ENCODE peak calls at places on chromosomes 11 and 22, in six cellular contexts. One of them, this sample, is unnamed.

GRCh38 chr22:38728899-38729796 is 23.4 kb downstream of the GTPBP1 start:
- DNase-seq in CD8-positive, alpha-beta T cell: no peak
- DNase-seq in ovary: peak
- DNase-seq in brain microvascular endothelial cell: no peak
- DNase-seq in dorsolateral prefrontal cortex: peak
- DNase-seq in left ventricle myocardium inferior: no peak
- DNase-seq in this sample: no peak

GRCh38 chr11:1117970-1118369 is 39.8 kb upstream of the MUC5AC start:
- DNase-seq in CD8-positive, alpha-beta T cell: no peak
- DNase-seq in ovary: no peak
- DNase-seq in brain microvascular endothelial cell: no peak
- DNase-seq in dorsolateral prefrontal cortex: no peak
- DNase-seq in left ventricle myocardium inferior: no peak
- DNase-seq in this sample: no peak

GRCh38 chr11:92867913-92868619 is 101.4 kb upstream of the MTNR1B start:
- DNase-seq in CD8-positive, alpha-beta T cell: no peak
- DNase-seq in ovary: no peak
- DNase-seq in brain microvascular endothelial cell: no peak
- DNase-seq in dorsolateral prefrontal cortex: no peak
- DNase-seq in left ventricle myocardium inferior: no peak
- DNase-seq in this sample: no peak

GRCh38 chr11:106585061-106585460 is 433.2 kb downstream of the GUCY1A2 start:
- DNase-seq in CD8-positive, alpha-beta T cell: no peak
- DNase-seq in ovary: no peak
- DNase-seq in brain microvascular endothelial cell: peak
- DNase-seq in dorsolateral prefrontal cortex: no peak
- DNase-seq in left ventricle myocardium inferior: no peak
- DNase-seq in this sample: peak

GRCh38 chr11:65540290-65541092 is 15.6 kb downstream of the SCYL1 start:
- DNase-seq in CD8-positive, alpha-beta T cell: peak
- DNase-seq in ovary: peak
- DNase-seq in brain microvascular endothelial cell: peak
- DNase-seq in dorsolateral prefrontal cortex: peak
- DNase-seq in left ventricle myocardium inferior: peak
- DNase-seq in this sample: peak

GRCh38 chr11:14300661-14301304 is 58.2 kb downstream of the RRAS2 start:
- DNase-seq in CD8-positive, alpha-beta T cell: peak
- DNase-seq in ovary: peak
- DNase-seq in brain microvascular endothelial cell: peak
- DNase-seq in dorsolateral prefrontal cortex: no peak
- DNase-seq in left ventricle myocardium inferior: no peak
- DNase-seq in this sample: peak

GRCh38 chr11:8296203-8296602 is 32.5 kb upstream of the LMO1 start:
- DNase-seq in CD8-positive, alpha-beta T cell: no peak
- DNase-seq in ovary: no peak
- DNase-seq in brain microvascular endothelial cell: no peak
- DNase-seq in dorsolateral prefrontal cortex: no peak
- DNase-seq in left ventricle myocardium inferior: no peak
- DNase-seq in this sample: no peak

GRCh38 chr11:1055990-1056771 is 18.5 kb upstream of the MUC2 start:
- DNase-seq in CD8-positive, alpha-beta T cell: no peak
- DNase-seq in ovary: peak
- DNase-seq in brain microvascular endothelial cell: no peak
- DNase-seq in dorsolateral prefrontal cortex: peak
- DNase-seq in left ventricle myocardium inferior: no peak
- DNase-seq in this sample: no peak

GRCh38 chr11:86395061-86395551 is 20.4 kb downstream of the CCDC81 start:
- DNase-seq in CD8-positive, alpha-beta T cell: no peak
- DNase-seq in ovary: peak
- DNase-seq in brain microvascular endothelial cell: peak
- DNase-seq in dorsolateral prefrontal cortex: no peak
- DNase-seq in left ventricle myocardium inferior: no peak
- DNase-seq in this sample: no peak

GRCh38 chr11:14852571-14853177 is 39.4 kb downstream of the CYP2R1 start:
- DNase-seq in CD8-positive, alpha-beta T cell: no peak
- DNase-seq in ovary: no peak
- DNase-seq in brain microvascular endothelial cell: no peak
- DNase-seq in dorsolateral prefrontal cortex: no peak
- DNase-seq in left ventricle myocardium inferior: no peak
- DNase-seq in this sample: peak

GRCh38 chr11:32792948-32793475 is 1.4 kb downstream of the CCDC73 start:
- DNase-seq in CD8-positive, alpha-beta T cell: peak
- DNase-seq in ovary: peak
- DNase-seq in brain microvascular endothelial cell: peak
- DNase-seq in dorsolateral prefrontal cortex: no peak
- DNase-seq in left ventricle myocardium inferior: peak
- DNase-seq in this sample: peak

GRCh38 chr11:11857769-11858168 is 16.0 kb downstream of the USP47 start:
- DNase-seq in CD8-positive, alpha-beta T cell: no peak
- DNase-seq in ovary: no peak
- DNase-seq in brain microvascular endothelial cell: no peak
- DNase-seq in dorsolateral prefrontal cortex: no peak
- DNase-seq in left ventricle myocardium inferior: no peak
- DNase-seq in this sample: no peak

GRCh38 chr22:47432683-47433082 is 670.2 kb downstream of the TBC1D22A start:
- DNase-seq in CD8-positive, alpha-beta T cell: no peak
- DNase-seq in ovary: no peak
- DNase-seq in brain microvascular endothelial cell: no peak
- DNase-seq in dorsolateral prefrontal cortex: no peak
- DNase-seq in left ventricle myocardium inferior: no peak
- DNase-seq in this sample: no peak

GRCh38 chr11:60825790-60826189 is 16.1 kb upstream of the CCDC86 start:
- DNase-seq in CD8-positive, alpha-beta T cell: no peak
- DNase-seq in ovary: no peak
- DNase-seq in brain microvascular endothelial cell: no peak
- DNase-seq in dorsolateral prefrontal cortex: no peak
- DNase-seq in left ventricle myocardium inferior: no peak
- DNase-seq in this sample: no peak

GRCh38 chr11:56296877-56297276 is 4.8 kb upstream of the OR8H1 start:
- DNase-seq in CD8-positive, alpha-beta T cell: no peak
- DNase-seq in ovary: no peak
- DNase-seq in brain microvascular endothelial cell: no peak
- DNase-seq in dorsolateral prefrontal cortex: no peak
- DNase-seq in left ventricle myocardium inferior: no peak
- DNase-seq in this sample: no peak

GRCh38 chr11:23211221-23211620 is 350.9 kb upstream of the CCDC179 start:
- DNase-seq in CD8-positive, alpha-beta T cell: no peak
- DNase-seq in ovary: no peak
- DNase-seq in brain microvascular endothelial cell: peak
- DNase-seq in dorsolateral prefrontal cortex: no peak
- DNase-seq in left ventricle myocardium inferior: no peak
- DNase-seq in this sample: no peak

GRCh38 chr11:35548925-35549561 is 23.6 kb upstream of the PAMR1 start:
- DNase-seq in CD8-positive, alpha-beta T cell: no peak
- DNase-seq in ovary: no peak
- DNase-seq in brain microvascular endothelial cell: peak
- DNase-seq in dorsolateral prefrontal cortex: no peak
- DNase-seq in left ventricle myocardium inferior: no peak
- DNase-seq in this sample: peak

GRCh38 chr22:49657974-49658550 is 169.6 kb downstream of the BRD1 start:
- DNase-seq in CD8-positive, alpha-beta T cell: no peak
- DNase-seq in ovary: no peak
- DNase-seq in brain microvascular endothelial cell: no peak
- DNase-seq in dorsolateral prefrontal cortex: no peak
- DNase-seq in left ventricle myocardium inferior: no peak
- DNase-seq in this sample: no peak

GRCh38 chr22:50738649-50739227 is 734 bp downstream of the ACR start:
- DNase-seq in CD8-positive, alpha-beta T cell: no peak
- DNase-seq in ovary: no peak
- DNase-seq in brain microvascular endothelial cell: no peak
- DNase-seq in dorsolateral prefrontal cortex: no peak
- DNase-seq in left ventricle myocardium inferior: no peak
- DNase-seq in this sample: no peak

GRCh38 chr11:2272946-2273280 is 2.5 kb upstream of the ASCL2 start:
- DNase-seq in CD8-positive, alpha-beta T cell: no peak
- DNase-seq in ovary: peak
- DNase-seq in brain microvascular endothelial cell: no peak
- DNase-seq in dorsolateral prefrontal cortex: peak
- DNase-seq in left ventricle myocardium inferior: no peak
- DNase-seq in this sample: no peak

GRCh38 chr11:121930004-121930965 is 185.7 kb downstream of the BLID start:
- DNase-seq in CD8-positive, alpha-beta T cell: no peak
- DNase-seq in ovary: no peak
- DNase-seq in brain microvascular endothelial cell: no peak
- DNase-seq in dorsolateral prefrontal cortex: no peak
- DNase-seq in left ventricle myocardium inferior: no peak
- DNase-seq in this sample: peak
- H3K4me3 ChIP-seq in CD8-positive, alpha-beta T cell: no peak
- H3K4me3 ChIP-seq in ovary: peak
- H3K4me3 ChIP-seq in brain microvascular endothelial cell: peak
- H3K4me3 ChIP-seq in dorsolateral prefrontal cortex: peak
- H3K4me3 ChIP-seq in left ventricle myocardium inferior: peak
- H3K4me3 ChIP-seq in this sample: peak

GRCh38 chr11:67102664-67103063 is 16.4 kb upstream of the KDM2A start:
- DNase-seq in CD8-positive, alpha-beta T cell: no peak
- DNase-seq in ovary: no peak
- DNase-seq in brain microvascular endothelial cell: no peak
- DNase-seq in dorsolateral prefrontal cortex: no peak
- DNase-seq in left ventricle myocardium inferior: no peak
- DNase-seq in this sample: no peak

GRCh38 chr11:67098799-67099198 is 20.3 kb upstream of the KDM2A start:
- DNase-seq in CD8-positive, alpha-beta T cell: no peak
- DNase-seq in ovary: no peak
- DNase-seq in brain microvascular endothelial cell: no peak
- DNase-seq in dorsolateral prefrontal cortex: no peak
- DNase-seq in left ventricle myocardium inferior: peak
- DNase-seq in this sample: no peak

GRCh38 chr11:67095214-67095507 is 23.9 kb upstream of the KDM2A start:
- DNase-seq in CD8-positive, alpha-beta T cell: no peak
- DNase-seq in ovary: no peak
- DNase-seq in brain microvascular endothelial cell: no peak
- DNase-seq in dorsolateral prefrontal cortex: no peak
- DNase-seq in left ventricle myocardium inferior: no peak
- DNase-seq in this sample: no peak

GRCh38 chr11:67099841-67100324 is 19.2 kb upstream of the KDM2A start:
- DNase-seq in CD8-positive, alpha-beta T cell: no peak
- DNase-seq in ovary: no peak
- DNase-seq in brain microvascular endothelial cell: no peak
- DNase-seq in dorsolateral prefrontal cortex: no peak
- DNase-seq in left ventricle myocardium inferior: no peak
- DNase-seq in this sample: no peak
- H3K4me3 ChIP-seq in CD8-positive, alpha-beta T cell: no peak
- H3K4me3 ChIP-seq in ovary: no peak
- H3K4me3 ChIP-seq in brain microvascular endothelial cell: no peak
- H3K4me3 ChIP-seq in dorsolateral prefrontal cortex: no peak
- H3K4me3 ChIP-seq in left ventricle myocardium inferior: no peak
- H3K4me3 ChIP-seq in this sample: no peak

GRCh38 chr11:110314366-110315095 is 18.1 kb upstream of the RDX start:
- DNase-seq in CD8-positive, alpha-beta T cell: no peak
- DNase-seq in ovary: no peak
- DNase-seq in brain microvascular endothelial cell: no peak
- DNase-seq in dorsolateral prefrontal cortex: no peak
- DNase-seq in left ventricle myocardium inferior: no peak
- DNase-seq in this sample: no peak

GRCh38 chr11:110312670-110313069 is 16.3 kb upstream of the RDX start:
- DNase-seq in CD8-positive, alpha-beta T cell: no peak
- DNase-seq in ovary: no peak
- DNase-seq in brain microvascular endothelial cell: no peak
- DNase-seq in dorsolateral prefrontal cortex: no peak
- DNase-seq in left ventricle myocardium inferior: no peak
- DNase-seq in this sample: no peak

GRCh38 chr11:110308071-110308470 is 11.7 kb upstream of the RDX start:
- DNase-seq in CD8-positive, alpha-beta T cell: no peak
- DNase-seq in ovary: no peak
- DNase-seq in brain microvascular endothelial cell: no peak
- DNase-seq in dorsolateral prefrontal cortex: no peak
- DNase-seq in left ventricle myocardium inferior: no peak
- DNase-seq in this sample: no peak

GRCh38 chr11:110317516-110317932 is 21.1 kb upstream of the RDX start:
- DNase-seq in CD8-positive, alpha-beta T cell: no peak
- DNase-seq in ovary: no peak
- DNase-seq in brain microvascular endothelial cell: peak
- DNase-seq in dorsolateral prefrontal cortex: no peak
- DNase-seq in left ventricle myocardium inferior: no peak
- DNase-seq in this sample: peak

DNA sequence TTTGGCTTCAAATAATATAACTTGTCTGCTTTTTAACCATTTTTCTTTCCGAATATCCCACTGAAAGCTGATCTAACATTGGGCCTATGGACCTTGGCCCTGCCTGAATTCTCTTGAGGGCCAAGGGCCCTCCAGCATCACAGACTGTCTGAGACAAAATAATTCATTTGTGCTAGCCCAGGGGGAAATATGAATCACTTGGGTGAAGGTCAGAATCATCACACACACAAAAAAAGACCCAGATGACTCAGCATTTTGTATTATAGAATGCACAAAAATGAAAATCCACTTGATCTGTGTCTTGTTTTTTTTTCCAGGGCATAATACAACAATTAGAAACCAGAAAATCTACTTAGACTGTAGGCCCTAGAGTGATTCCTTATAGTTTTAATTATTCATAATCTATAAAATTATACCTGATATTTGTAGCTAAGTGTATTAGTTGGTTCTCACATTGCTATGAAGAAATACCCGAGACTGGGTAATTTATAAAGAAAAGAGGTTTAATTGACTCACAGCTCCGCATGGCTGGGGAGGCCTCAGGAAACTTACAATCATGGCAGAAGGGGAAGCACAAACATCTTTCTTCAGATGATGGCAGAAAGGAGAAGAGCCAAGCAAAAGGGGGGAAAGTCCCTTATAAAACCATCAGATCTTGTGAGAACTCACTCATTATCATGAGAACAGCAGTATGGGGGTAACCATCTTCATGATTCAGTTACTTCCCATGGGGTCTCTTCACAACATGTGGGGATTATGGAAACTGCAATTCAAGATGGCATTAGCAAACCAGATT is 15.6 kb upstream of the RDX start:
- DNase-seq in CD8-positive, alpha-beta T cell: no peak
- DNase-seq in ovary: no peak
- DNase-seq in brain microvascular endothelial cell: peak
- DNase-seq in dorsolateral prefrontal cortex: no peak
- DNase-seq in left ventricle myocardium inferior: no peak
- DNase-seq in this sample: peak
- H3K4me3 ChIP-seq in CD8-positive, alpha-beta T cell: no peak
- H3K4me3 ChIP-seq in ovary: no peak
- H3K4me3 ChIP-seq in brain microvascular endothelial cell: no peak
- H3K4me3 ChIP-seq in dorsolateral prefrontal cortex: no peak
- H3K4me3 ChIP-seq in left ventricle myocardium inferior: no peak
- H3K4me3 ChIP-seq in this sample: no peak

DNA sequence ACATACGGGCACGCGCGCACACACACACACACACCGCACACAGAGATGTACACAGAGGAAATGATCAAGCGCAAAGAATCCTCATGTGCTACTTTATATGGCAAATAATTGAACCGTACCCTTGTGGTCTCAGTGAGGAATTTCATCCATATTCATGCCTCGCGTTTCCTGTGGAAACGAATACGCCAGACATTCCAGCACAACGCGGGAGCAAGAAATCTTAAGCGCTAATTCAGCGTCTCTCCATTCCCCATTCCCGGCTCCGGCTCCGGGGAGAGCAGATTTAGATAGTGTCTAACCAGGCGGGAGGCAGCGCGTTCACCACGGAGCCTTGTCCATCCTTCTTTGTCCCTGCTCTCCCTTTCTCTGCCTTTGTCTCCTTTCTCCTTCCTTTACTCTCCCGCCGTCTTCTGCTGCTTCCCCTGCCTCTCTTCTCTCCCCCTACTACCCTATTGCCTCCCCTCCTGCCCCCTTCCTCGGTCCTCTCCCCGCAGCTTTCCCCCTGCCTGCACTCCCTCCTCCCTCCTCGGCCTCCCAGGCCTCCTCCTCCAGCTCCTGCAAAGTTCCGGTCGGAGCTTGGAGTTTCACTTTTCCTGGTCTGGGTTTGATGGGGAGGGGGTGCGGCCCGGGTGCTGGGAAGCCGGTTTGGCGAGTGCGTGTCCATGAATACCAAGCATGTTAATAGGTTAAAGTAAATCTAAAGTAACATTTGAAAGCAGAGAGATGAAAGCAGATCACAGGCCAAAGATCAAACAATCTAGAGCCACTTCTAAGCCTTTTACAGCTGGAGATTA is 579.3 kb downstream of the BUD13 start:
- DNase-seq in CD8-positive, alpha-beta T cell: no peak
- DNase-seq in ovary: peak
- DNase-seq in brain microvascular endothelial cell: peak
- DNase-seq in dorsolateral prefrontal cortex: no peak
- DNase-seq in left ventricle myocardium inferior: no peak
- DNase-seq in this sample: peak
- H3K4me3 ChIP-seq in CD8-positive, alpha-beta T cell: no peak
- H3K4me3 ChIP-seq in ovary: peak
- H3K4me3 ChIP-seq in brain microvascular endothelial cell: peak
- H3K4me3 ChIP-seq in dorsolateral prefrontal cortex: peak
- H3K4me3 ChIP-seq in left ventricle myocardium inferior: peak
- H3K4me3 ChIP-seq in this sample: peak